ENCODE peak calls at places on chromosomes 13 and 19, in nine cellular contexts. M is kidney tubule cell; L is stimulated activated CD4-positive, alpha-beta T cell treated with anti-CD3 and anti-CD28 coated beads, Interleukin-2, amount 100 ng/mL, for 48 hours; I is H1; U is colonic mucosa; E is DMS153; P is activated T-helper 9 cell treated with anti-CD3 and anti-CD28 coated beads, Interleukin-2, amount 50 U/mL, for 16 hours; Q is occipital lobe; W is HEK293T. Z is an unnamed sample.

GRCh38 chr19:46860846-46861690 is at the start of gene ARHGAP35:
- DNase-seq in M (no peak), L (peak; percentile 13), I (no peak), U (peak; percentile 51), E (no peak), P (no peak), Q (peak; percentile 87), W (peak; percentile 85), Z (peak; percentile 59)

GRCh38 chr19:13633522-13633922 is 127.2 kb upstream of the CACNA1A start:
- DNase-seq in M (no peak), L (no peak), I (no peak), U (no peak), E (no peak), P (no peak), Q (no peak), W (no peak), Z (no peak)

GRCh38 chr13:99417151-99417820 is 84.0 kb upstream of the TM9SF2 start:
- DNase-seq in M (no peak), L (no peak), I (no peak), U (no peak), E (no peak), P (no peak), Q (no peak), W (no peak), Z (no peak)

GRCh38 chr13:113904411-113904810 is 40.5 kb upstream of the GAS6 start:
- DNase-seq in M (peak; percentile 65), L (no peak), I (no peak), U (peak; percentile 44), E (peak; percentile 4), P (no peak), Q (no peak), W (peak; percentile 20), Z (no peak)

GRCh38 chr13:55999709-56000108 is 1141.0 kb upstream of the PRR20A start:
- DNase-seq in M (no peak), L (no peak), I (no peak), U (no peak), E (no peak), P (no peak), Q (no peak), W (no peak), Z (no peak)

GRCh38 chr13:81639984-81640582 is 1299.2 kb upstream of the SPRY2 start:
- DNase-seq in M (peak; percentile 38), L (no peak), I (no peak), U (no peak), E (no peak), P (no peak), Q (no peak), W (peak; percentile 64), Z (no peak)

GRCh38 chr13:28526876-28527275 is 31.9 kb upstream of the FLT1 start:
- DNase-seq in M (no peak), L (no peak), I (no peak), U (no peak), E (no peak), P (no peak), Q (no peak), W (no peak), Z (no peak)

GRCh38 chr19:11088508-11089253 is 582 bp upstream of the LDLR start:
- DNase-seq in M (no peak), L (no peak), I (no peak), U (peak; percentile 51), E (peak; percentile 36), P (no peak), Q (no peak), W (no peak), Z (no peak)

GRCh38 chr13:111459803-111460547 is 139.5 kb downstream of the TEX29 start:
- DNase-seq in M (no peak), L (no peak), I (no peak), U (no peak), E (no peak), P (no peak), Q (no peak), W (no peak), Z (no peak)

GRCh38 chr13:59326717-59327116 is 837.0 kb downstream of the DIAPH3 start:
- DNase-seq in M (no peak), L (no peak), I (no peak), U (no peak), E (no peak), P (no peak), Q (no peak), W (no peak), Z (no peak)

GRCh38 chr13:30581582-30581981 is 36.1 kb upstream of the USPL1 start:
- DNase-seq in M (peak; percentile 24), L (no peak), I (no peak), U (peak; percentile 24), E (no peak), P (no peak), Q (no peak), W (no peak), Z (no peak)

GRCh38 chr13:38804536-38804935 is 117.7 kb downstream of the FREM2 start:
- DNase-seq in M (peak; percentile 83), L (no peak), I (no peak), U (no peak), E (no peak), P (no peak), Q (no peak), W (no peak), Z (no peak)

GRCh38 chr13:105474983-105475382 is 1060.5 kb downstream of the EFNB2 start:
- DNase-seq in M (no peak), L (no peak), I (no peak), U (no peak), E (no peak), P (no peak), Q (no peak), W (no peak), Z (no peak)

GRCh38 chr13:39040206-39040605 is 1.9 kb downstream of the NHLRC3 start:
- DNase-seq in M (no peak), L (no peak), I (no peak), U (no peak), E (no peak), P (no peak), Q (no peak), W (no peak), Z (no peak)

GRCh38 chr13:50400930-50401553 is 385.8 kb downstream of the KCNRG start:
- DNase-seq in M (peak; percentile 76), L (no peak), I (no peak), U (no peak), E (peak; percentile 30), P (no peak), Q (peak; percentile 65), W (no peak), Z (no peak)

GRCh38 chr13:39209731-39210633 is 171.7 kb downstream of the NHLRC3 start:
- DNase-seq in M (no peak), L (no peak), I (no peak), U (no peak), E (no peak), P (no peak), Q (no peak), W (no peak), Z (no peak)

GRCh38 chr13:40185393-40185792 is 481.0 kb downstream of the FOXO1 start:
- DNase-seq in M (no peak), L (no peak), I (no peak), U (no peak), E (no peak), P (no peak), Q (no peak), W (no peak), Z (no peak)

GRCh38 chr13:69274231-69274630 is 833.4 kb upstream of the ATXN8OS start:
- DNase-seq in M (peak; percentile 57), L (no peak), I (no peak), U (no peak), E (no peak), P (no peak), Q (no peak), W (no peak), Z (no peak)

GRCh38 chr13:28171266-28171665 is 32.9 kb downstream of the PAN3 start:
- DNase-seq in M (peak; percentile 11), L (no peak), I (no peak), U (no peak), E (no peak), P (no peak), Q (no peak), W (no peak), Z (no peak)

GRCh38 chr13:109151696-109152095 is 522.3 kb downstream of the MYO16 start:
- DNase-seq in M (no peak), L (no peak), I (no peak), U (no peak), E (no peak), P (no peak), Q (no peak), W (no peak), Z (no peak)

GRCh38 chr13:74839656-74840055 is 642.3 kb downstream of the TBC1D4 start:
- DNase-seq in M (no peak), L (no peak), I (no peak), U (no peak), E (no peak), P (no peak), Q (no peak), W (no peak), Z (no peak)

GRCh38 chr19:39514840-39515550 is at the start of gene SELENOV:
- DNase-seq in M (no peak), L (no peak), I (no peak), U (no peak), E (no peak), P (no peak), Q (no peak), W (no peak), Z (peak; percentile 14)

GRCh38 chr19:3694361-3695123 is 5.7 kb downstream of the PIP5K1C start:
- DNase-seq in M (no peak), L (no peak), I (no peak), U (no peak), E (no peak), P (no peak), Q (no peak), W (no peak), Z (no peak)

GRCh38 chr19:41392775-41393174 is 4.4 kb downstream of the EXOSC5 start:
- DNase-seq in M (no peak), L (no peak), I (no peak), U (no peak), E (no peak), P (no peak), Q (no peak), W (no peak), Z (no peak)

GRCh38 chr19:47414469-47414868 is 4.9 kb downstream of the MEIS3 start:
- DNase-seq in M (no peak), L (no peak), I (no peak), U (no peak), E (no peak), P (no peak), Q (peak; percentile 51), W (peak; percentile 49), Z (no peak)

GRCh38 chr19:4575267-4575793 is 15.8 kb upstream of the SEMA6B start:
- DNase-seq in M (peak; percentile 86), L (no peak), I (peak; percentile 95), U (no peak), E (no peak), P (no peak), Q (no peak), W (peak; percentile 44), Z (peak; percentile 47)